ENCODE peak calls at places on chromosomes 6 and 20, in four cellular contexts. S is AG04450, H is fibroblast of pulmonary artery, K is NCI-H1417. R is an unnamed sample.

GRCh38 chr6:32073613-32074012 is 35.4 kb downstream of the CYP21A2 start:
- DNase-seq in S (no peak), H (no peak), K (no peak), R (no peak)

GRCh38 chr6:56849876-56850275 is 105.0 kb upstream of the BEND6 start:
- DNase-seq in S (no peak), H (peak), K (no peak), R (no peak)

GRCh38 chr6:138586638-138587037 is 87.3 kb upstream of the NHSL1 start:
- DNase-seq in S (no peak), H (no peak), K (no peak), R (no peak)

GRCh38 chr6:45488884-45489283 is 111.2 kb upstream of the SUPT3H start:
- DNase-seq in S (no peak), H (no peak), K (no peak), R (no peak)

GRCh38 chr6:156348376-156348775 is 428.8 kb upstream of the ARID1B start:
- DNase-seq in S (no peak), H (no peak), K (no peak), R (no peak)

GRCh38 chr6:170038717-170039116 is 252.2 kb downstream of the DLL1 start:
- DNase-seq in S (no peak), H (no peak), K (no peak), R (no peak)

GRCh38 chr20:63502671-63503172 is 3.8 kb upstream of the EEF1A2 start:
- DNase-seq in S (no peak), H (no peak), K (peak), R (no peak)

GRCh38 chr6:49541210-49541724 is 9.2 kb upstream of the C6orf141 start:
- DNase-seq in S (peak), H (peak), K (peak), R (peak)

GRCh38 chr6:38305995-38306681 is 333.6 kb downstream of the BTBD9 start:
- DNase-seq in S (no peak), H (no peak), K (no peak), R (no peak)

GRCh38 chr20:58072695-58073671 is 155.5 kb downstream of the ANKRD60 start:
- DNase-seq in S (no peak), H (no peak), K (no peak), R (no peak)

GRCh38 chr6:141969201-141969600 is 163.5 kb upstream of the GJE1 start:
- DNase-seq in S (no peak), H (no peak), K (no peak), R (no peak)

GRCh38 chr20:32281711-32282110 is 4.3 kb downstream of the KIF3B start:
- DNase-seq in S (no peak), H (no peak), K (no peak), R (no peak)

GRCh38 chr6:25301358-25301757 is 22.2 kb downstream of the CARMIL1 start:
- DNase-seq in S (no peak), H (no peak), K (no peak), R (no peak)

GRCh38 chr6:144895890-144896289 is 610.8 kb downstream of the UTRN start:
- DNase-seq in S (no peak), H (no peak), K (peak), R (peak)

GRCh38 chr6:154653385-154653784 is 79.8 kb upstream of the SCAF8 start:
- DNase-seq in S (no peak), H (peak), K (no peak), R (no peak)

GRCh38 chr6:72699142-72699541 is 77.3 kb downstream of the KCNQ5 start:
- DNase-seq in S (no peak), H (no peak), K (no peak), R (no peak)

GRCh38 chr6:158905277-158905676 is 86.1 kb upstream of the EZR start:
- DNase-seq in S (no peak), H (no peak), K (no peak), R (no peak)

GRCh38 chr6:151121900-151122299 is 117.9 kb upstream of the AKAP12 start:
- DNase-seq in S (no peak), H (no peak), K (no peak), R (no peak)

GRCh38 chr6:112360498-112360897 is 13.4 kb downstream of the RFPL4B start:
- DNase-seq in S (no peak), H (peak), K (no peak), R (peak)

GRCh38 chr6:132161283-132161682 is 210.1 kb upstream of the CCN2 start:
- DNase-seq in S (peak), H (peak), K (peak), R (peak)

GRCh38 chr6:56370591-56371198 is 123.3 kb upstream of the COL21A1 start:
- DNase-seq in S (peak), H (peak), K (peak), R (peak)

GRCh38 chr6:167555836-167556235 is 230.9 kb downstream of the TTLL2 start:
- DNase-seq in S (no peak), H (no peak), K (no peak), R (no peak)

GRCh38 chr20:51640743-51641142 is 98.2 kb upstream of the NFATC2 start:
- DNase-seq in S (peak), H (no peak), K (no peak), R (no peak)

GRCh38 chr20:33777831-33778230 is 33.3 kb upstream of the CHMP4B start:
- DNase-seq in S (no peak), H (no peak), K (no peak), R (no peak)

GRCh38 chr20:45848421-45848820 is 8.8 kb downstream of the ACOT8 start:
- DNase-seq in S (no peak), H (no peak), K (no peak), R (no peak)

GRCh38 chr6:107870379-107870778 is 46.3 kb upstream of the SCML4 start:
- DNase-seq in S (no peak), H (peak), K (no peak), R (no peak)

GRCh38 chr6:14642842-14643241 is 525.3 kb downstream of the CD83 start:
- DNase-seq in S (no peak), H (no peak), K (no peak), R (no peak)

GRCh38 chr6:140001851-140002301 is 627.4 kb upstream of the CITED2 start:
- DNase-seq in S (no peak), H (no peak), K (no peak), R (no peak)

GRCh38 chr6:13012271-13012670 is 295.7 kb downstream of the PHACTR1 start:
- DNase-seq in S (no peak), H (no peak), K (peak), R (no peak)